ENCODE peak calls at places on chromosomes 4 and X, in six cellular contexts. Q is fibroblast of lung, T is foreskin keratinocyte, P is WTC11, F is AG09309, E is astrocyte of the spinal cord. V is an unnamed sample.
A peak's percentile ranks its signal among the peaks of the same experiment; 100 is the strongest.

GRCh38 chr4:13182136-13182535 is 302.0 kb downstream of the RAB28 start:
- DNase-seq in T (no peak), F (no peak), P (no peak), E (peak; percentile 27), Q (no peak), V (no peak)

GRCh38 chr4:99404595-99405287 is 30.4 kb downstream of the ADH7 start:
- DNase-seq in Q (peak; percentile 96), F (no peak), P (no peak), E (peak; percentile 93), T (peak; percentile 82), V (peak; percentile 89)

GRCh38 chr4:187251896-187252295 is 528.2 kb upstream of the FAT1 start:
- DNase-seq in E (peak; percentile 9), Q (no peak), T (peak; percentile 21), F (no peak), P (no peak), V (no peak)

GRCh38 chr4:125277827-125278226 is 36.9 kb upstream of the FAT4 start:
- DNase-seq in T (no peak), E (no peak), F (no peak), P (no peak), Q (no peak), V (no peak)

GRCh38 chr4:106140601-106141000 is 175.4 kb downstream of the TBCK start:
- DNase-seq in T (peak; percentile 3), E (no peak), Q (peak; percentile 19), F (no peak), P (no peak), V (peak; percentile 5)

GRCh38 chr4:159881158-159881557 is 778.3 kb downstream of the RAPGEF2 start:
- DNase-seq in E (no peak), Q (no peak), F (no peak), P (no peak), T (no peak), V (no peak)

GRCh38 chr4:102598102-102598758 is 97.1 kb downstream of the NFKB1 start:
- DNase-seq in P (no peak), E (peak; percentile 2), Q (no peak), T (no peak), F (no peak), V (no peak)

GRCh38 chr4:86367577-86367976 is 7.7 kb upstream of the MAPK10 start:
- DNase-seq in T (no peak), P (no peak), F (no peak), E (peak; percentile 13), Q (peak; percentile 74), V (peak; percentile 77)

GRCh38 chr4:8847764-8848163 is 23.9 kb downstream of the HMX1 start:
- DNase-seq in F (no peak), P (no peak), E (no peak), T (no peak), Q (no peak), V (no peak)

GRCh38 chr4:169013396-169013795 is 3.3 kb upstream of the CBR4 start:
- DNase-seq in P (no peak), F (no peak), T (no peak), E (no peak), Q (no peak), V (no peak)

GRCh38 chr4:10457255-10457801 is at the start of gene ZNF518B:
- DNase-seq in T (peak; percentile 39), Q (peak; percentile 62), P (peak; percentile 74), E (peak; percentile 56), F (no peak), V (no peak)

GRCh38 chr4:168886361-168886760 is 123.7 kb downstream of the CBR4 start:
- DNase-seq in F (no peak), T (peak; percentile 68), Q (peak; percentile 35), P (no peak), E (peak; percentile 64), V (peak; percentile 17)

GRCh38 chr4:113738251-113738650 is 23.3 kb downstream of the CAMK2D start:
- DNase-seq in Q (peak; percentile 88), E (peak; percentile 85), F (no peak), T (no peak), P (no peak), V (peak; percentile 43)

GRCh38 chr4:103207673-103208072 is 9.5 kb upstream of the CENPE start:
- DNase-seq in F (no peak), E (no peak), T (peak; percentile 7), P (peak; percentile 49), Q (no peak), V (peak; percentile 22)

GRCh38 chr4:17690898-17691297 is 76.5 kb downstream of the MED28 start:
- DNase-seq in Q (no peak), P (no peak), T (peak; percentile 48), E (no peak), F (no peak), V (no peak)

GRCh38 chrX:103453655-103454054 is 65.6 kb downstream of the RAB40A start:
- DNase-seq in Q (peak; percentile 97), E (peak; percentile 89), T (peak; percentile 96), P (no peak), F (peak; percentile 68), V (peak; percentile 90)

GRCh38 chr4:163544407-163545038 is 50.0 kb downstream of the TMA16 start:
- DNase-seq in T (no peak), E (peak; percentile 55), F (no peak), Q (peak; percentile 55), P (peak; percentile 64), V (peak; percentile 63)
- TF ChIP-seq CTCF in T (peak; percentile 81), E (peak; percentile 96), F (peak; percentile 96), Q (peak; percentile 95), P (peak; percentile 81), V (peak; percentile 80)

GRCh38 chrX:40284852-40285251 is 187.1 kb upstream of the BCOR start:
- DNase-seq in F (no peak), E (no peak), P (no peak), T (no peak), Q (no peak), V (no peak)
- TF ChIP-seq CTCF in F (no peak), E (no peak), P (no peak), T (peak; percentile 2), Q (no peak), V (no peak)

GRCh38 chr4:120842046-120842445 is 80.5 kb downstream of the PRDM5 start:
- DNase-seq in F (peak; percentile 24), Q (peak; percentile 76), T (no peak), E (peak; percentile 69), P (no peak), V (no peak)

GRCh38 chr4:120841580-120841979 is 80.9 kb downstream of the PRDM5 start:
- DNase-seq in P (no peak), T (no peak), F (no peak), Q (peak; percentile 13), E (peak; percentile 22), V (no peak)

GRCh38 chr4:120844528-120844921 is 78.0 kb downstream of the PRDM5 start:
- DNase-seq in Q (no peak), T (no peak), P (no peak), E (no peak), F (no peak), V (no peak)

GRCh38 chr4:120847019-120847582 is 75.4 kb downstream of the PRDM5 start:
- DNase-seq in F (no peak), E (no peak), Q (no peak), P (no peak), T (no peak), V (no peak)

DNA sequence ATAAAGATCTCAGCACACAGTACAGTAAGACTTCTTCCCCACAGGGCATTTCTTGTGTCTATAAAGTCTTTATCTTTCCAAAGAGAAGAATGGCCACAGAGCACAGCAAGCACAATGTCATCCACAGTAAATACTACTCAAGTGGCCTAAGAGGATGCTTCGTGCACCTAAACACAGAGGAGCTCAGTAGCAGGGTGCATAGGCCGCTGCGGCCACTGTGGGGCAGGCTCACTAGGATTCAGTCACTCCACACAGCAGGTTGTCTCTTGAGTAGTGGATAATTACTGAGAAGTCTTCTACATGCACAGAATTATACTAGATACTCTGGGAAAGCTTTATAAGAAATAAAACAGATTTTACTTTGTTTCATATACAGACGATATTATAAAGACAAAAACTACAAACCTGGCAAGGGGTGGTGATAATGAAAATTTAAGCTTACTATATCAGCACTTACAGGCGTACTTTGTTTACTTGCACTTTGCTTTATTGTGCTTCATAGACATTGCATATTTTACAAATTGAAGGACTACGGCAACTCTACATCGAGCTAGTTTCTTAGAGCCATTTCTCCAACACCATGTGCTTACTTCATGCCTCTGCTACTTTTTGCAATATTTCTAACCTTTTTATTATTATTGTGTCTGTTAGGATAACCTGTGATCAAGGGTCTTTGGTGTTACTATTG is 78.5 kb downstream of the PRDM5 start:
- DNase-seq in E (no peak), P (peak; percentile 60), T (no peak), F (no peak), Q (no peak), V (no peak)
- TF ChIP-seq CTCF in E (peak; percentile 32), P (peak; percentile 30), T (peak; percentile 14), F (peak; percentile 28), Q (no peak), V (peak; percentile 8)

GRCh38 chrX:16130707-16131106 is 7.3 kb downstream of the GRPR start:
- DNase-seq in E (no peak), T (no peak), P (no peak), F (no peak), Q (no peak), V (no peak)
- TF ChIP-seq CTCF in E (no peak), T (no peak), P (no peak), F (no peak), Q (no peak), V (no peak)

DNA sequence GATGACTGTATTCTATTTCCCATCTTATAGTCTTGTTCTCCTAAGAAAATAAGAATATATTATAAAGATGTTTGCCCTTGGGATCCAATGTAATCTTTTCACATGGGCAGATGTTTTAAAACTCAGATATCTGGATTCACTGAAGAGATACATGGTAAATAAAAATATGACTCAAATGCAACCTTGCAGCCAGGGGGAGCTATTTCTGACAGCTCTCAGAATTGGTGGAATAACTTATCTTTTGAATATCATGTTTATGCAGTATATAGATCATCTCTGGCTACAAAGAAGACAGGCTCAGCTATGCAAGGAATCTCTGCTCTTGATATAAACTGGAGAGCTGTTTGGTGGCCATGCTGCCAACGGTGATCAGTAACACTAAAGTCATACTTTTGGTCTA is 274.7 kb downstream of the GLUD2 start:
- DNase-seq in P (no peak), F (no peak), T (peak; percentile 2), E (no peak), Q (no peak), V (peak; percentile 27)
- TF ChIP-seq CTCF in P (no peak), F (no peak), T (peak; percentile 48), E (no peak), Q (no peak), V (peak; percentile 22)

GRCh38 chrX:15483897-15484296 is 9.2 kb downstream of the PIR start:
- DNase-seq in Q (no peak), P (no peak), E (no peak), F (no peak), T (no peak), V (no peak)
- TF ChIP-seq CTCF in Q (no peak), P (no peak), E (no peak), F (no peak), T (no peak), V (no peak)